ENCODE peak calls at places on chromosomes 5 and 9, in five cellular contexts. Y, T, P, X and J are unnamed samples.

GRCh38 chr9:69272212-69272611 is 52.8 kb upstream of the ENTREP1 start:
- DNase-seq in Y (no peak), X (no peak), T (no peak), P (no peak), J (no peak)

GRCh38 chr5:82748688-82749091 is 328.5 kb downstream of the TMEM167A start:
- DNase-seq in Y (no peak), X (no peak), P (no peak), T (peak; percentile 44), J (no peak)

GRCh38 chr5:135489466-135490244 is 37.5 kb upstream of the TIFAB start:
- DNase-seq in X (no peak), T (no peak), Y (no peak), P (no peak), J (no peak)

GRCh38 chr5:138949223-138949574 is 74.1 kb upstream of the LRRTM2 start:
- DNase-seq in T (no peak), X (no peak), Y (no peak), P (no peak), J (no peak)

GRCh38 chr5:172452398-172453205 is 1.7 kb downstream of the SH3PXD2B start:
- DNase-seq in X (no peak), Y (no peak), T (peak; percentile 78), P (no peak), J (no peak)

GRCh38 chr5:81717815-81718214 is 33.1 kb downstream of the SSBP2 start:
- DNase-seq in T (no peak), X (no peak), P (no peak), Y (no peak), J (peak; percentile 8)

GRCh38 chr9:89969881-89970639 is 365.2 kb downstream of the GADD45G start:
- DNase-seq in Y (no peak), P (no peak), X (no peak), T (no peak), J (no peak)

GRCh38 chr9:3262831-3263544 is 262.8 kb downstream of the RFX3 start:
- DNase-seq in Y (no peak), T (no peak), X (no peak), P (no peak), J (no peak)

GRCh38 chr5:127791439-127791838 is 88.2 kb downstream of the CCDC192 start:
- DNase-seq in P (no peak), Y (no peak), T (no peak), X (no peak), J (no peak)

GRCh38 chr5:26872337-26872736 is 166.0 kb downstream of the CDH9 start:
- DNase-seq in Y (no peak), X (no peak), P (no peak), T (no peak), J (no peak)

GRCh38 chr9:111148390-111148993 is 110.2 kb upstream of the LPAR1 start:
- DNase-seq in P (no peak), T (peak; percentile 59), Y (no peak), X (no peak), J (no peak)

GRCh38 chr9:132744881-132745761 is 74.9 kb downstream of the GTF3C4 start:
- DNase-seq in P (peak; percentile 99), X (no peak), Y (no peak), T (peak; percentile 5), J (no peak)

GRCh38 chr9:84379740-84380139 is 39.2 kb upstream of the SLC28A3 start:
- DNase-seq in T (peak; percentile 62), X (no peak), P (no peak), Y (no peak), J (no peak)

GRCh38 chr5:127369772-127370171 is 79.2 kb downstream of the MEGF10 start:
- DNase-seq in P (peak; percentile 11), Y (no peak), T (no peak), X (no peak), J (no peak)

GRCh38 chr9:134950811-134951210 is 33.1 kb upstream of the FCN1 start:
- DNase-seq in P (no peak), X (no peak), T (no peak), Y (peak; percentile 10), J (no peak)

GRCh38 chr5:149423287-149424268 is 44.5 kb upstream of the IL17B start:
- DNase-seq in Y (no peak), X (no peak), P (peak; percentile 60), T (peak; percentile 66), J (peak; percentile 64)

GRCh38 chr5:14581891-14582796 is 552 bp downstream of the OTULINL start:
- DNase-seq in T (peak; percentile 22), P (peak; percentile 92), X (no peak), Y (peak; percentile 70), J (peak; percentile 46)

GRCh38 chr9:130766031-130766903 is 68.8 kb upstream of the ABL1 start:
- DNase-seq in T (no peak), P (no peak), X (no peak), Y (peak; percentile 51), J (no peak)

GRCh38 chr5:159049844-159050318 is 49.8 kb downstream of the EBF1 start:
- DNase-seq in P (no peak), T (peak; percentile 81), Y (no peak), X (no peak), J (peak; percentile 22)

GRCh38 chr9:132401791-132402190 is 4.8 kb downstream of the TTF1 start:
- DNase-seq in P (no peak), T (no peak), X (no peak), Y (no peak), J (no peak)

GRCh38 chr5:91170266-91170665 is 212.9 kb downstream of the ARRDC3 start:
- DNase-seq in P (no peak), T (peak; percentile 56), X (no peak), Y (no peak), J (no peak)

GRCh38 chr5:126674145-126674544 is 73.4 kb downstream of the PHAX start:
- DNase-seq in X (no peak), P (no peak), Y (peak; percentile 79), T (no peak), J (no peak)

GRCh38 chr5:80109549-80110478 is 74.7 kb downstream of the THBS4 start:
- DNase-seq in T (peak; percentile 44), P (no peak), X (no peak), Y (peak; percentile 53), J (no peak)

GRCh38 chr9:83430681-83431080 is 107.5 kb downstream of the FRMD3 start:
- DNase-seq in X (no peak), Y (no peak), P (no peak), T (no peak), J (peak; percentile 45)

GRCh38 chr9:37992924-37993349 is 76.1 kb downstream of the SHB start:
- DNase-seq in T (no peak), P (no peak), Y (no peak), X (no peak), J (no peak)

GRCh38 chr9:83981126-83981871 is 694 bp downstream of the RMI1 start:
- DNase-seq in X (no peak), Y (peak; percentile 62), P (peak; percentile 26), T (peak; percentile 49), J (peak; percentile 42)